ENCODE peak calls at places on chromosomes 11 and 22, in nine cellular contexts. B is fibroblast of mammary gland, I is cardiac muscle cell, L is cardiac fibroblast, S is A549, X is mucosa of descending colon, T is thoracic aorta, Y is AG09309, A is choroid plexus epithelial cell. O is an unnamed sample.

GRCh38 chr11:83299681-83300080 is 13.5 kb upstream of the CCDC90B start:
- DNase-seq in B (no peak), I (no peak), L (no peak), S (no peak), X (no peak), T (no peak), Y (no peak), A (no peak), O (no peak)

GRCh38 chr11:36385121-36385530 is 89.0 kb downstream of the PRR5L start:
- DNase-seq in B (peak; percentile 85), I (no peak), L (peak; percentile 48), S (no peak), X (no peak), T (no peak), Y (no peak), A (peak; percentile 74), O (no peak)

GRCh38 chr11:118526688-118527087 is 586 bp upstream of the TTC36 start:
- DNase-seq in B (no peak), I (no peak), L (no peak), S (no peak), X (no peak), T (no peak), Y (no peak), A (no peak), O (no peak)

GRCh38 chr11:36150986-36151385 is 138.2 kb downstream of the COMMD9 start:
- DNase-seq in B (peak; percentile 75), I (no peak), L (peak; percentile 47), S (no peak), X (no peak), T (no peak), Y (no peak), A (no peak), O (no peak)

GRCh38 chr11:111417011-111417765 is 38.1 kb upstream of the POU2AF1 start:
- DNase-seq in B (peak; percentile 18), I (no peak), L (no peak), S (no peak), X (no peak), T (no peak), Y (no peak), A (peak; percentile 12), O (no peak)

GRCh38 chr11:128686745-128687177 is 7.1 kb upstream of the FLI1 start:
- DNase-seq in B (peak; percentile 31), I (peak; percentile 54), L (peak; percentile 69), S (peak; percentile 15), X (peak; percentile 67), T (no peak), Y (no peak), A (peak; percentile 66), O (peak; percentile 43)

GRCh38 chr11:70306586-70307033 is 36.1 kb downstream of the PPFIA1 start:
- DNase-seq in B (no peak), I (no peak), L (no peak), S (no peak), X (no peak), T (no peak), Y (no peak), A (no peak), O (no peak)

GRCh38 chr11:104198576-104198975 is 34.6 kb upstream of the PDGFD start:
- DNase-seq in B (peak; percentile 49), I (no peak), L (peak; percentile 23), S (no peak), X (no peak), T (no peak), Y (no peak), A (peak; percentile 21), O (no peak)

GRCh38 chr11:7514099-7514725 is 413 bp downstream of the PPFIBP2 start:
- DNase-seq in B (no peak), I (peak; percentile 18), L (no peak), S (no peak), X (no peak), T (no peak), Y (no peak), A (no peak), O (no peak)

GRCh38 chr11:48088682-48089050 is 108.3 kb downstream of the PTPRJ start:
- DNase-seq in B (no peak), I (no peak), L (no peak), S (no peak), X (no peak), T (no peak), Y (no peak), A (peak; percentile 88), O (no peak)

GRCh38 chr11:62428871-62429601 is 10.2 kb downstream of the SCGB1A1 start:
- DNase-seq in B (no peak), I (no peak), L (no peak), S (no peak), X (no peak), T (no peak), Y (no peak), A (no peak), O (no peak)

GRCh38 chr11:19651654-19652053 is 61.0 kb upstream of the NAV2 start:
- DNase-seq in B (no peak), I (no peak), L (no peak), S (no peak), X (no peak), T (no peak), Y (no peak), A (no peak), O (no peak)

GRCh38 chr11:96704847-96705246 is 315.0 kb downstream of the JRKL start:
- DNase-seq in B (no peak), I (peak; percentile 55), L (peak; percentile 20), S (no peak), X (no peak), T (no peak), Y (no peak), A (peak; percentile 11), O (no peak)

GRCh38 chr11:71979094-71979493 is 19.6 kb upstream of the IL18BP start:
- DNase-seq in B (no peak), I (no peak), L (no peak), S (no peak), X (no peak), T (no peak), Y (no peak), A (no peak), O (no peak)

GRCh38 chr11:85464283-85464682 is 162.9 kb downstream of the DLG2 start:
- DNase-seq in B (no peak), I (no peak), L (no peak), S (peak; percentile 4), X (no peak), T (no peak), Y (no peak), A (no peak), O (no peak)

GRCh38 chr22:27068121-27068520 is 410.7 kb downstream of the MIAT start:
- DNase-seq in B (no peak), I (no peak), L (no peak), S (no peak), X (no peak), T (no peak), Y (no peak), A (no peak), O (no peak)

GRCh38 chr11:130999086-130999485 is 82.8 kb upstream of the SNX19 start:
- DNase-seq in B (peak; percentile 77), I (no peak), L (peak; percentile 73), S (no peak), X (no peak), T (no peak), Y (peak; percentile 21), A (peak; percentile 23), O (no peak)

GRCh38 chr11:8327761-8328192 is 64.1 kb upstream of the LMO1 start:
- DNase-seq in B (no peak), I (no peak), L (no peak), S (no peak), X (no peak), T (no peak), Y (no peak), A (no peak), O (no peak)

GRCh38 chr22:17115927-17116326 is 5.2 kb downstream of the TMEM121B start:
- DNase-seq in B (no peak), I (no peak), L (no peak), S (no peak), X (no peak), T (no peak), Y (no peak), A (no peak), O (no peak)

DNA sequence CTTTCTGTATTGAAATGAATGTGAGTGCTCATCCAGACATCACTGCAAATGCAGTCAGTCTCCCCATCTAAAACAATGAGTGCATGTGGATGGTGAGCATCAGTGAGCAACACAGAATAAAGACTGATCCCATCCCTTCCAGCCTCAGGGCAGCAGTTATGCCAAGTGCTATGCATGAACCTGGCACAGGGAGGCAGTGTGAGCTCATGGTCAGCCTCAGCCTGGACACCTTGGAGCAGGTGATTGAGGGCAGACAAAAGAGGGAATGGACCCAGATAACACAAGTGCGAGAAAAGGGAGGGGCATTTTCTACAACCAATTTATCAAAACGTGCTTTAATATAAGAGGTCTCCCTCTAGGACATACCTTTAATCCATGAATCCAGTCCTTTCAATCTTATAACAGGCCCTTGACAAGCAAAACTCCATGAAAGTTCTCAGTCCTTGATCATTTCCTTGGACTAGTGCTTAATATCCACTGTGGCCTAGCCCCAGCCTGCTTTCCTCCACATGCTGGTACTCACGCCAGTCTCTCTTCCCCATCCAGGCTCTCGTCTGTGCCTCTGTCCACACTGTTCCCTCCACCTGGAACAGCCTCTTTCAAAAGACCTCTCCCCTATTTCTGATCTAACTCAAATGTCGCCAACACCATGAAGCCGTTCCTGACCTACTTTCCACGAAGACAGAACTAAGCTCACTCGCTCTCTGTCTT is 50.5 kb upstream of the LRRC55 start:
- DNase-seq in B (peak; percentile 24), I (peak; percentile 74), L (peak; percentile 34), S (peak; percentile 45), X (peak; percentile 61), T (no peak), Y (no peak), A (peak; percentile 31), O (peak; percentile 35)
- TF ChIP-seq CTCF in B (peak; percentile 62), I (peak; percentile 67), L (peak; percentile 59), S (peak; percentile 39), X (no peak), T (no peak), Y (peak; percentile 86), A (peak; percentile 64), O (peak; percentile 65)

GRCh38 chr11:75813622-75814039 is 1.4 kb upstream of the UVRAG start:
- DNase-seq in B (peak; percentile 36), I (no peak), L (peak; percentile 37), S (no peak), X (no peak), T (no peak), Y (no peak), A (no peak), O (no peak)
- TF ChIP-seq CTCF in B (no peak), I (no peak), L (no peak), S (no peak), X (no peak), T (no peak), Y (no peak), A (no peak), O (no peak)

GRCh38 chr22:32985899-32986772 is 72.0 kb downstream of the SYN3 start:
- DNase-seq in B (peak; percentile 77), I (peak; percentile 90), L (peak; percentile 87), S (peak; percentile 61), X (peak; percentile 42), T (peak; percentile 31), Y (peak; percentile 43), A (peak; percentile 92), O (peak; percentile 74)
- TF ChIP-seq CTCF in B (peak; percentile 94), I (peak; percentile 94), L (peak; percentile 83), S (peak; percentile 55), X (peak; percentile 59), T (peak; percentile 90), Y (peak; percentile 87), A (peak; percentile 95), O (peak; percentile 86)

DNA sequence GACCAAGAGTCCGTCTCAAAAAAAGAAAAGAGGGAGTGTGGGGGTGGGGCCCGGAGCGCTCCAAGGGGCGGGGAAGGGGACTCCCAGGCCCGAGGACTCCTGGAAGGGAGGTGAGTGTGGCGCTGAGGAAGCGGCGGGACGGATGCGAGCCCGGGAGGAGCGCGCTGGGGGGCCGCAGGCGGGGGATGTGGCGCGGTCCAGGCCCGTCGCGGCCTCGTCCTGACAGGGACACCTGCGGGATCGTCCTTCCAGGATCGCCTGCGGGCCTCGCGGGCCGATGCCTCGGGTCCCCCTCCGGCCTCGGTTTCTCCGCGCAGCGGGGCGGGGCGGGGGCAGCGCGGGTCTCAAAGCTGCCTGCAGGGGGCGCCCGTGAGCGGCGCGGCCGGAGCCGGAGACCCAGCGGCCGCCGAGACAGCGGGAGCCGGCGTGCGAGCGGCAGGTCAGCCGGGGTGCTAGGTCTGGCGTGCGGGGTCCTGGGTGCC is 3.8 kb upstream of the ADORA2A start:
- DNase-seq in B (no peak), I (peak; percentile 74), L (peak; percentile 33), S (peak; percentile 21), X (peak; percentile 76), T (no peak), Y (no peak), A (peak; percentile 24), O (peak; percentile 88)
- TF ChIP-seq CTCF in B (peak; percentile 17), I (peak; percentile 62), L (peak; percentile 27), S (peak; percentile 73), X (peak; percentile 96), T (peak; percentile 89), Y (peak; percentile 50), A (peak; percentile 43), O (peak; percentile 92)